ENCODE peak calls at places on chromosomes 3 and 15, in eight cellular contexts. W is IMR-90; H is hepatocyte; V is CD8-positive, alpha-beta memory T cell; U is HCT116; Z is PC-3; R is keratinocyte; O is SJCRH30. C is an unnamed sample.

GRCh38 chr15:51623386-51623938 is 891 bp upstream of the DMXL2 start:
- DNase-seq in H (peak; percentile 16), V (no peak), U (no peak), Z (peak; percentile 66), R (no peak), W (no peak), O (peak; percentile 26), C (no peak)

GRCh38 chr3:33134026-33134625 is 20.3 kb downstream of the CRTAP start:
- DNase-seq in R (no peak), O (no peak), H (no peak), V (no peak), Z (no peak), W (peak; percentile 77), U (no peak), C (no peak)

GRCh38 chr3:110419571-110419970 is 652.0 kb upstream of the NECTIN3 start:
- DNase-seq in R (no peak), W (no peak), H (no peak), Z (peak; percentile 44), U (no peak), V (no peak), O (no peak), C (no peak)

GRCh38 chr15:96564546-96564945 is 234.0 kb downstream of the NR2F2 start:
- DNase-seq in U (no peak), W (no peak), Z (no peak), O (no peak), V (no peak), H (no peak), R (no peak), C (no peak)

GRCh38 chr3:153503873-153504272 is 341.8 kb downstream of the RAP2B start:
- DNase-seq in V (no peak), Z (peak; percentile 67), R (no peak), O (no peak), W (no peak), U (no peak), H (no peak), C (no peak)

GRCh38 chr3:111151438-111151837 is 79.8 kb downstream of the NECTIN3 start:
- DNase-seq in U (peak; percentile 57), V (no peak), Z (peak; percentile 94), R (no peak), H (peak; percentile 22), O (no peak), W (peak; percentile 84), C (no peak)

GRCh38 chr15:93036922-93037321 is 52.1 kb downstream of the RGMA start:
- DNase-seq in U (no peak), O (no peak), V (no peak), Z (no peak), R (no peak), W (no peak), H (no peak), C (no peak)

GRCh38 chr15:99474041-99474906 is 91.5 kb upstream of the MEF2A start:
- DNase-seq in O (peak; percentile 53), Z (no peak), H (no peak), W (no peak), R (no peak), V (no peak), U (no peak), C (no peak)

GRCh38 chr3:45962033-45962432 is 18.8 kb downstream of the CXCR6 start:
- DNase-seq in O (no peak), W (no peak), R (no peak), H (no peak), V (no peak), U (no peak), Z (no peak), C (no peak)

GRCh38 chr15:64010719-64011118 is 35.6 kb downstream of the DAPK2 start:
- DNase-seq in V (peak; percentile 91), O (peak; percentile 93), H (no peak), R (peak; percentile 79), Z (peak; percentile 79), W (peak; percentile 62), U (peak; percentile 69), C (peak; percentile 89)

GRCh38 chr3:141303481-141304223 is 64.7 kb upstream of the ZBTB38 start:
- DNase-seq in U (peak; percentile 51), W (peak; percentile 86), V (peak; percentile 69), R (peak; percentile 40), O (peak; percentile 89), Z (peak; percentile 82), H (peak; percentile 87), C (peak; percentile 71)

GRCh38 chr15:61232266-61232665 is 3.2 kb upstream of the RORA start:
- DNase-seq in O (no peak), R (no peak), V (no peak), W (no peak), U (no peak), H (no peak), Z (no peak), C (no peak)

GRCh38 chr15:31264534-31265089 is 62.0 kb upstream of the KLF13 start:
- DNase-seq in R (no peak), H (no peak), U (no peak), O (no peak), W (no peak), V (no peak), Z (no peak), C (no peak)

GRCh38 chr15:44427756-44428724 is 611 bp downstream of the CTDSPL2 start:
- DNase-seq in W (peak; percentile 65), H (peak; percentile 85), V (peak; percentile 13), U (peak; percentile 21), Z (peak; percentile 56), R (peak; percentile 11), O (peak; percentile 85), C (peak; percentile 4)

GRCh38 chr15:45151998-45152828 is 22.4 kb downstream of the DUOX1 start:
- DNase-seq in H (no peak), W (no peak), O (no peak), R (no peak), Z (no peak), U (no peak), V (no peak), C (no peak)

GRCh38 chr15:23385886-23386430 is 31.4 kb downstream of the GOLGA8S start:
- DNase-seq in O (no peak), U (no peak), V (no peak), W (no peak), Z (no peak), R (no peak), H (no peak), C (no peak)

GRCh38 chr3:23372296-23372695 is 169.2 kb downstream of the UBE2E2 start:
- DNase-seq in H (no peak), O (no peak), W (no peak), Z (no peak), U (no peak), R (no peak), V (no peak), C (no peak)

GRCh38 chr3:170534232-170534631 is 51.6 kb downstream of the SLC7A14 start:
- DNase-seq in Z (peak; percentile 41), W (no peak), H (no peak), O (no peak), V (no peak), R (no peak), U (no peak), C (no peak)

GRCh38 chr3:170531054-170531453 is 54.8 kb downstream of the SLC7A14 start:
- DNase-seq in R (no peak), W (no peak), O (no peak), V (no peak), U (no peak), Z (no peak), H (no peak), C (no peak)

GRCh38 chr3:170529912-170530311 is 56.0 kb downstream of the SLC7A14 start:
- DNase-seq in W (no peak), V (no peak), U (no peak), H (no peak), O (no peak), Z (no peak), R (no peak), C (no peak)

GRCh38 chr3:170531557-170532335 is 54.1 kb downstream of the SLC7A14 start:
- DNase-seq in V (no peak), R (no peak), W (no peak), O (no peak), H (no peak), Z (no peak), U (no peak), C (no peak)

GRCh38 chr3:170532573-170532972 is 53.3 kb downstream of the SLC7A14 start:
- DNase-seq in W (no peak), O (peak; percentile 7), H (no peak), Z (no peak), R (no peak), V (no peak), U (no peak), C (no peak)
- H3K27me3 ChIP-seq in W (no peaks in the 10 kb centered on the region), O (no peaks in the 10 kb centered on the region), H (no peaks in the 10 kb centered on the region), Z (no peaks in the 10 kb centered on the region), R (no peaks in the 10 kb centered on the region), V (no peaks in the 10 kb centered on the region), U (no peaks in the 10 kb centered on the region), C (no peaks in the 10 kb centered on the region)

DNA sequence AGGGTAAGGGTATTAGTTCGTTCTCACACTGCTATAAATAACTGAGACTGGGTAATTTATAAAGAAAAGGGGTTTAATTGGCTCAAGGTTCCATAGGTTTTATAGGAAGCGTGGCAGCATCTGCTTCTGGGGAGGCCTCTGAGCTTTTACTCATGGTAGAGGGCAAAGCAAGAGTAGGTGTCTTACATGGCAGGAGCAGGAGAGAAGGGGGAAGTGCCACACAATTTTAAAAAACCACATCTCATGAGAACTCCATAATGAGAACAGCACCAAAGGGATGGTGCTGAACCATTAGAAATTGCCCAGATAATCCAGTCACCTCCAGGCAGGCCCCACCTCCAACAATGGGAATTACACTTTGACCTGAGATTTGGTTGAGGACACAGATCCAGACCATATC is 12.2 kb downstream of the RNF111 start:
- DNase-seq in V (no peak), W (no peak), U (no peak), O (no peak), H (no peak), Z (no peak), R (no peak), C (no peak)
- H3K4me1 ChIP-seq in V (no peaks in the 10 kb centered on the region), W (peaks cover 2% of the 10 kb centered on the region), U (no peaks in the 10 kb centered on the region), O (no peaks in the 10 kb centered on the region), H (no peaks in the 10 kb centered on the region), Z (no peaks in the 10 kb centered on the region), R (no peaks in the 10 kb centered on the region), C (peaks cover 4% of the 10 kb centered on the region)

GRCh38 chr3:59443618-59444292 is 393.9 kb upstream of the CFAP20DC start:
- DNase-seq in H (no peak), Z (no peak), V (no peak), U (no peak), R (no peak), O (no peak), W (no peak), C (no peak)

GRCh38 chr3:59446775-59447465 is 397.1 kb upstream of the CFAP20DC start:
- DNase-seq in U (no peak), R (no peak), Z (peak; percentile 61), H (no peak), O (no peak), W (no peak), V (no peak), C (no peak)

GRCh38 chr3:59444293-59444671 is 394.5 kb upstream of the CFAP20DC start:
- DNase-seq in H (no peak), W (no peak), V (peak; percentile 22), O (no peak), U (no peak), R (no peak), Z (no peak), C (peak; percentile 10)

GRCh38 chr3:59442056-59442455 is 392.2 kb upstream of the CFAP20DC start:
- DNase-seq in U (no peak), H (no peak), O (no peak), V (no peak), Z (no peak), R (no peak), W (no peak), C (no peak)

GRCh38 chr3:59444676-59445075 is 394.9 kb upstream of the CFAP20DC start:
- DNase-seq in R (no peak), V (no peak), W (no peak), H (no peak), O (no peak), Z (no peak), U (no peak), C (no peak)
- H3K27me3 ChIP-seq in R (no peaks in the 10 kb centered on the region), V (no peaks in the 10 kb centered on the region), W (peaks cover 1% of the 10 kb centered on the region), H (no peaks in the 10 kb centered on the region), O (no peaks in the 10 kb centered on the region), Z (no peaks in the 10 kb centered on the region), U (peaks cover 54% of the 10 kb centered on the region), C (no peaks in the 10 kb centered on the region)

GRCh38 chr3:196941846-196942225 is 492 bp downstream of the NCBP2 start:
- DNase-seq in U (no peak), R (no peak), V (peak; percentile 71), H (peak; percentile 72), W (peak; percentile 51), Z (peak; percentile 39), O (no peak), C (peak; percentile 66)
- H3K4me1 ChIP-seq in U (peaks cover 15% of the 10 kb centered on the region), R (peaks cover 15% of the 10 kb centered on the region), V (peaks cover 23% of the 10 kb centered on the region), H (peaks cover 7% of the 10 kb centered on the region), W (peaks cover 5% of the 10 kb centered on the region), Z (peaks cover 13% of the 10 kb centered on the region), O (peaks cover 4% of the 10 kb centered on the region), C (peaks cover 16% of the 10 kb centered on the region)